ENCODE peak calls at places on chromosomes 12 and 14, in four cellular contexts. M is glutamatergic neuron, D is cardiac fibroblast, L is OCI-LY7. W is an unnamed sample.

GRCh38 chr12:124032265-124032886 is 59.4 kb downstream of the ZNF664 start:
- DNase-seq in L (peak), D (peak), M (peak), W (no peak)

GRCh38 chr12:12503384-12504078 is 59.1 kb downstream of the DUSP16 start:
- DNase-seq in D (no peak), L (no peak), M (no peak), W (no peak)

GRCh38 chr12:113158439-113159203 is 9.1 kb downstream of the CFAP73 start:
- DNase-seq in D (no peak), L (no peak), M (no peak), W (no peak)

GRCh38 chr12:15778126-15778525 is 11.1 kb downstream of the EPS8 start:
- DNase-seq in L (no peak), M (no peak), D (no peak), W (no peak)

GRCh38 chr12:62684586-62685295 is 218.1 kb downstream of the MON2 start:
- DNase-seq in D (peak), M (no peak), L (no peak), W (no peak)

GRCh38 chr12:52434096-52434733 is at the start of gene KRT75:
- DNase-seq in M (no peak), D (no peak), L (no peak), W (no peak)

GRCh38 chr12:14273911-14274306 is 91.6 kb upstream of the ATF7IP start:
- DNase-seq in M (no peak), L (peak), D (no peak), W (no peak)

GRCh38 chr14:103594265-103594664 is 31.5 kb downstream of the COA8 start:
- DNase-seq in M (peak), D (peak), L (no peak), W (peak)

GRCh38 chr12:91866566-91866965 is 279.1 kb downstream of the BTG1 start:
- DNase-seq in D (no peak), L (no peak), M (no peak), W (no peak)

GRCh38 chr14:50045039-50045711 is 71.2 kb downstream of the VCPKMT start:
- DNase-seq in M (no peak), D (peak), L (peak), W (peak)

GRCh38 chr12:76623929-76624328 is 64.4 kb upstream of the OSBPL8 start:
- DNase-seq in D (peak), L (no peak), M (no peak), W (no peak)

GRCh38 chr12:49043856-49044258 is 16.7 kb downstream of the KMT2D start:
- DNase-seq in D (peak), L (peak), M (peak), W (peak)

GRCh38 chr12:73531752-73532151 is 1005.9 kb upstream of the ATXN7L3B start:
- DNase-seq in D (no peak), M (no peak), L (no peak), W (no peak)

DNA sequence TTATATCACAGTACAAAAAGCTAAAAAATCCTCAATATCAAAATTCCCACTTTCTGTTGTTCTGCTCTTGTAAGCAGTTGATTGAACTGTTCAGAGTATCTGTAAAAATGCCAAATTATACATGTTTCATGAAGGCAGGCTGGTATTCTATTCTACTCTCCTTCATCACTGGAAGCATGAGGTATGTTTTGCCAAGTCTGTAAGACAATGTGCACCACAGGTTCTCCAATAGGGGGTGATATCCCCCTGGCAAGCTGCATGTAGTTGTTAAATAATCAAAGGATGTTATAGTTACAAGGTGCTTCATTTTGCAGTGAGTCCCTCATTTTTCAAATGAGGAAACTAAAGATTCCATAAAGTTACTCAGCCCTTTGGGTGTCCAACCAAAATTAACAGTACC is 15.1 kb upstream of the NEK9 start:
- DNase-seq in L (peak), M (no peak), D (peak), W (no peak)
- TF ChIP-seq CTCF in L (peak), M (peak), D (peak), W (no peak)

GRCh38 chr12:121337416-121337815 is 14.8 kb downstream of the ANAPC5 start:
- DNase-seq in L (no peak), D (no peak), M (no peak), W (no peak)
- TF ChIP-seq CTCF in L (no peak), D (no peak), M (no peak), W (no peak)

DNA sequence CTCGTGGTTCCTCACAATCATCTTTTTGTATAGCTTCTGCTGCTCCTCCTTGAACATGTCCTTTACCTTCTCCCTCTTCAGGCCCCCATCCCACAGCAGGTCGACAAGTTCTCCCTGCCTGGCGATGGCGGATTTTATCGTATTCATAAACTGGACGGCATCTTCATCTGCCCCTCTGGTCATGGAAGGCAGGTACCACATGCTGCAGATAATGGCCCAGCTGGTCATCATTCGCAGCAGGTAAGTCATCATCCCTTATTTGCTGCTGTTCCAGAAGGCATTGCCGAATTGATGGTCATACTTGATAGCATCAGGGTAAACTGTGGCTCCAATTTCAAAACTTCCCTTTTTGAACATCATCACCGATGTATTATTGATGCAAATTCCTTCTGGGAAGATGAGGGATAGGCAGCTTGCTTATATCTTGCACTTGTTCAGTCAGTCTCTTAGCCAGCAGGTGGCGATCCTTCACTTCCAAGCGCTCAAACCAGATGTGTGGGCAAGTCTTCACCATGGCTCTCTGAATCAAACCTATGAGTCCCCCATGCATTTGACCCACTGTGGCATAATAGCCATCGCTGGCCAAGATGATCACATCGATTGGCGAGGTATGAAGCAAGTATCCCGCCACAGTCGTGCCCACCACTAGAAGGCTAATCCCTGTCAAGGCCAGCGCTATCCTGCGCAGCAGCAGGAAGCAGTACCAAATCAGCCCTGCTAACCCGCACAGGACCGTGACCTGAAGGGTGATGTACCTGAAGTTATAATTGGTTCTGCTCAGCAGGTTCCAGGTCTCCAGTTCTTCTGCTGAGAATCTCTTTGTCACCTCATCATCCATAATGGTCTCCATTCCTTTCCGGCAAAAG is 381.5 kb upstream of the STXBP6 start:
- DNase-seq in L (peak), D (no peak), M (peak), W (no peak)
- TF ChIP-seq CTCF in L (peak), D (no peak), M (peak), W (no peak)

DNA sequence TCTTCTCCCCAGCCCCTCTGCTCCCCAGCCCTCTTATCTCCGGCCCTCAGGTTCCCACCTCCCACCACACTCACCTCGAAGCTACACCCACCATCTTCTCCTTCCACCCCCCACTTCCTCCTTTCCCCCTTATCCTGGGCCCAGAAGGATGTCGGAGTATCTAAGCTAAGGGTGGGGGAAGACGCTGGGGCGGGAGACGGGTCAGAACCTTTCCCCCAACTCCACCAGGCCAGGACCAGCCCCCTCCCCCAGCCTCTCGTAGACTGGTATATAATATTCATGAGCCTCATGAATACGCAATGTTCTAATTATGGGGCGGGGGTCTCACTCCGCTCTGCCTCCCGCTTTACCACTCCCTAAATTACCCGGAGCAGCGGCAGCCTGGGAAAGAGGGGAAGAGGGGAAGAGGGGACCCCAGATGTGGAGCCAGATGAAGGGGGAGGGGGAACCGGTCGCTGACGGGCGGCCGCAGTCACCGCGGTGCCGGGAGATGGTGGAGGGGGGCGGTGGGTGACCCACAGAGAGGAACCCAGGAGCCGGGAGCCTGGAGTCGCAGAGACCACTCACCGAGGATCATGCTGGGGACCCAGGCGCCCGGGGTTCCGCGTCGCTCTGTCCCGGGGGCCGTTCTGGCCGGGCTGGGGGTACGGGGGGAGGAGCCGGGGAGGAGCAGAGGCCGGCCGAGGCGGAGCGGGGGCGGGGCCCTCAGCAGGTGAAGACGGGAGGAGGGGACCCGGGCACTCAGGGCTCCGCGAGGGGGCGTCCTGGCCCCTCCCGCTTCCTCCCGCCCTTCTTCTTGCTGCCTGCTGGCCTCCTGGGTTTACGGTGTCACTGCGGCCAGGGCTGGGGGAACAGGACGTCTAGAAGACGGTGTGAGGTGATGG is 6.4 kb upstream of the ZNF385A start:
- DNase-seq in D (no peak), L (peak), M (peak), W (peak)
- TF ChIP-seq CTCF in D (no peak), L (peak), M (no peak), W (no peak)

GRCh38 chr12:50597200-50598195 is 92.7 kb downstream of the DIP2B start:
- DNase-seq in L (peak), M (no peak), D (peak), W (no peak)
- TF ChIP-seq CTCF in L (no peak), M (no peak), D (peak), W (no peak)

W was measured in pancreas.